ENCODE peak calls at places on chromosome 10, in nine cellular contexts. E is CD8-positive, alpha-beta T cell; G is SK-N-SH; Y is fibroblast of lung; T is endothelial cell of umbilical vein; Z is endodermal cell; M is GM23338; O is tibial artery; L is hepatocyte. R is an unnamed sample. For H3K4me1 and H3K36me3, the result is how much of the 10 kb centered on the place peaks cover.

GRCh38 chr10:23343591-23344225 is 889 bp downstream of the C10orf67 start:
- DNase-seq in E (peak), G (peak), Y (peak), T (no peak), Z (peak), M (peak), O (peak), L (peak), R (peak)

GRCh38 chr10:25059990-25060389 is 43.6 kb downstream of the THNSL1 start:
- DNase-seq in E (no peak), G (no peak), Y (peak), T (peak), Z (peak), M (peak), O (peak), L (peak), R (peak)

GRCh38 chr10:21675157-21675796 is 141.2 kb downstream of the MLLT10 start:
- DNase-seq in E (peak), G (peak), Y (peak), T (peak), Z (peak), M (peak), O (no peak), L (peak), R (no peak)

GRCh38 chr10:88881335-88881734 is 1.3 kb downstream of the STAMBPL1 start:
- DNase-seq in E (no peak), G (peak), Y (no peak), T (peak), Z (no peak), M (no peak), O (no peak), L (no peak), R (no peak)

GRCh38 chr10:50798297-50798696 is 58.6 kb downstream of the ASAH2B start:
- DNase-seq in E (no peak), G (no peak), Y (no peak), T (no peak), Z (no peak), M (peak), O (no peak), L (no peak), R (no peak)

GRCh38 chr10:48659790-48660189 is 24.9 kb upstream of the WDFY4 start:
- DNase-seq in E (no peak), G (peak), Y (no peak), T (peak), Z (no peak), M (peak), O (no peak), L (no peak), R (no peak)

GRCh38 chr10:105291571-105291970 is 650.5 kb downstream of the SORCS3 start:
- DNase-seq in E (no peak), G (peak), Y (no peak), T (no peak), Z (no peak), M (no peak), O (no peak), L (no peak), R (no peak)

GRCh38 chr10:60114765-60115586 is 208.6 kb upstream of the CCDC6 start:
- DNase-seq in E (no peak), G (peak), Y (peak), T (peak), Z (peak), M (peak), O (no peak), L (peak), R (no peak)

GRCh38 chr10:70260259-70260658 is 23.5 kb downstream of the NPFFR1 start:
- DNase-seq in E (no peak), G (no peak), Y (no peak), T (no peak), Z (peak), M (peak), O (no peak), L (no peak), R (no peak)

DNA sequence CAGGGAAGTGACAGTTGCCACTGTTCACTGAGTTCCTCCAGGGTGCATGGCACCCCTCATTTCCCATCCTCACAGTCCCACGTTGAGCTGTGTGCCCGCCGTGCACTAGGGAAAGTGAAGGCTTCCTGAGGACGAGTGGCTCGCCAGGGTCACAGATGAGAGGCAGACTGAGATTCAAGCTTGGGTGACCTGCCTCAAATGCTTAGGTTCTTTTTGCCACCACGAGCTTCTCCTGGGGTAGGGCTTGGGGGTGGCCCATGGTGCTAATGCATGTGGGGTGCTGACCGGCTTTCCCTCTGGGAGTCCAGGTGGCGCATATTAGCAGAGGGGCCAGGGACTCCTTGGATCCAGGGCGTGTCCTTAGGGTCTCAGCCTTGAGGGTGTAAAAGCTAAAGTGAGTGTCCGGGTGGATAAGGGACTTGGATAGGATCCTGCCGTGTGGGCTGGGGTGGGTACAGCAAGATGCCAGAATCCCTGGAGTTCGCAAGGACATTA is 1.9 kb downstream of the CALHM2 start:
- DNase-seq in E (no peak), G (no peak), Y (no peak), T (no peak), Z (no peak), M (no peak), O (no peak), L (no peak), R (no peak)
- H3K4me1 ChIP-seq in E (under half), G (under half), Y (under half), T (half or more), Z (under half), M (under half), O (half or more), L (under half), R (half or more)

DNA sequence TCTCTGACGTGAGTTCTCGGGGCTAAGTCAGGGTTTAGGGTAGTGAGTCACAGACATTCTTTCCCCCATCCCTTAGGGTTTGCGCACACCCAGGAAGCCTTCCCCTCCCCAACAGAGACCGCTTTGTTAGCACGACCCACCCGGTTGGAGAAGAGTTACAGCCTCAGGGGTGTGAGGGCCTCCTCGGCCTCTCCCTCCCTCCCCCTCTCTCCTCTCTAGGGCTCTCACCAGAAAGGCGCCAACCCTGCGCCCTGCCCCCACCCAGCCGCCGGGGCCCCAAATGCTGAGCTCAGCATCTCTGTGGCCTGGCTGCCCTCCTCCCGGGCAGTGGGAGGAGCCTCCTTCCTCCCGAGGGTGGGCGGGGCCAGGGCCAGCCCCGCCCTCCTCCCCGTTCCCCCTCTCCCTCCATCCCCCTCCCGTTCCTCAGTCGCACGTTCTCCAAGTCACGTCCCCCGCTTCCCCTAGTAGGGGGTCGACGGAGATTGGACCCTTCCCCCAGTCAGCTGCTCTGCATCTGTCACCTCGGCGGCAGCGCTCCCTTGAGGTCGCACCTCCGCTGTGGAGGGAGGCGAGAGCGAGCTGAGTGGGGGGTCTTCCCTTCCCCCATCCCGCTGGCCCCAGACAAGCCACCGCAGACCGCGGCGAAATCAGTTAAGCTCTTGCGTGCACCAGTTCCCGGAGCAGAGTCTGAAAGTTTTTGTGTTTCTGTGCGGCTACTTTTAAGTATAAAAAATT is 13.0 kb upstream of the DDIT4 start:
- DNase-seq in E (peak), G (peak), Y (peak), T (peak), Z (peak), M (peak), O (peak), L (peak), R (peak)
- TF ChIP-seq CTCF in E (no peak), G (no peak), Y (no peak), T (no peak), Z (peak), M (peak), O (no peak), L (no peak), R (no peak)

DNA sequence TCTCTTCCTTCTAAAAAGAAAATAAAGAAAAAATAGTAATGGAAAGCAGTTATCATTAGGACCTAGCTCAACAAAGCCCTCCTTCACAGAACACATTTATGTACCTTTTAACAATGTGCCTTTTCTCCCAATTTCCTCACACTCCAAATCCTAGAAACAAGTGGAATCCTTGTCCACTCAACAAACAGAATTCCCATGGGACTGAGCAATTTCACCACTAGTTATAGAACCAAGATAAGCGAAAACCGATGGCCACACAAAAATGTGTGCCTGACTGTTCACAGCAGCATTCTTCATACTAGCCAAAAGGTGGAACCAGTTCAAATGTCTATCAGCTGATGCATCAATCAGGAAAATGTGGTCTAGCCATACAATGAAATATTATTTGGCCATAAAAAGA is 17.3 kb downstream of the DCLRE1C start:
- DNase-seq in E (no peak), G (no peak), Y (peak), T (no peak), Z (no peak), M (no peak), O (no peak), L (no peak), R (no peak)
- H3K36me3 ChIP-seq in E (under half), G (under half), Y (under half), T (under half), Z (under half), M (under half), O (half or more), L (under half), R (half or more)

GRCh38 chr10:122117475-122117874 is 128.5 kb downstream of the TACC2 start:
- DNase-seq in E (no peak), G (no peak), Y (no peak), T (no peak), Z (no peak), M (no peak), O (no peak), L (no peak), R (no peak)

GRCh38 chr10:122114156-122114747 is 125.3 kb downstream of the TACC2 start:
- DNase-seq in E (no peak), G (no peak), Y (no peak), T (peak), Z (no peak), M (no peak), O (peak), L (no peak), R (no peak)

GRCh38 chr10:122113161-122113944 is 124.4 kb downstream of the TACC2 start:
- DNase-seq in E (no peak), G (peak), Y (peak), T (peak), Z (peak), M (peak), O (peak), L (peak), R (peak)

GRCh38 chr10:122116331-122116730 is 127.4 kb downstream of the TACC2 start:
- DNase-seq in E (no peak), G (no peak), Y (peak), T (peak), Z (no peak), M (no peak), O (no peak), L (peak), R (no peak)

GRCh38 chr10:122115874-122116273 is 126.9 kb downstream of the TACC2 start:
- DNase-seq in E (no peak), G (no peak), Y (no peak), T (no peak), Z (no peak), M (no peak), O (no peak), L (no peak), R (no peak)
- H3K4me1 ChIP-seq in E (under half), G (under half), Y (under half), T (under half), Z (under half), M (under half), O (under half), L (under half), R (half or more)

GRCh38 chr10:124385627-124386185 is 33.0 kb downstream of the OAT start:
- DNase-seq in E (no peak), G (peak), Y (no peak), T (no peak), Z (no peak), M (no peak), O (peak), L (no peak), R (no peak)

GRCh38 chr10:124388476-124388822 is 30.3 kb downstream of the OAT start:
- DNase-seq in E (no peak), G (no peak), Y (no peak), T (no peak), Z (no peak), M (no peak), O (peak), L (no peak), R (no peak)

GRCh38 chr10:124388823-124389612 is 29.7 kb downstream of the OAT start:
- DNase-seq in E (peak), G (peak), Y (peak), T (peak), Z (peak), M (peak), O (peak), L (peak), R (peak)

GRCh38 chr10:124386186-124387077 is 32.3 kb downstream of the OAT start:
- DNase-seq in E (no peak), G (peak), Y (no peak), T (no peak), Z (peak), M (peak), O (peak), L (no peak), R (no peak)

DNA sequence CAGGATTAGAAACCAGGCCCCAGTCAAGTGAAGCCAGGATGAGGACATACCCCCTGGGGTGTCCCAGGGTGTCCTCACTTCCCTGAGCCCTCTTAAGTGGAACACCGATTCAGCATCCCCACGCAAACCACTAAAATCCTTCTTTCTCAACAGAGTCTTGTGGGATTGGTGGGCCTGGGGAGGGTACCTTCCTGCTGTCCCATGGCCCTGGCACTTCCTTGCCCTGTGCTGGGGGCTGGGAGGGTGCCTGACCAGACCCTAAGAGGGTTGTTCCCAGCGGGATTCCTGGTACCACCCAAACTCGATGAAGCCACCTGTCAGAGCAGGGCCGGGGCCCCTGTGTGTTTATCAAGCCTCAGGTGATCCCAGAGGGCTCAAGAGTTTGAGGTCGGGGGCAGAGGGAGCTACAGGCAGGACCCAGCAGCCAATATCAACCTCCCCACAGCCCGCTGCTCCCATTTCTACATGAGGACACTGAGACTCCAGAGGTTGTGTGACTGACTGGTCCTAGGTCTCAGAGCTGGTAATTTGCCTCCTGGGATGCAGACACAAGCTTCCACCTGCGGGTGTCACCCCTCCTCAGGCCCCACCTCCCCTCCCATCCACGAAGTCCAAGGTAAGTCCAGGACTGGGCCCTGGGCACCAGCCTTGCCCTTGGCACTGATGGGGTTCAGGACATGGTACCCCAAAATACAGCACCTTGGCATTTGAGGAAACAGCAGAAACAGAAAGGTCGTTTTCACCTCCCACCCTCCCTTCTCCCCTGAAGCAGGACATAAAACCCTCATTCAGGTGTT is 31.4 kb downstream of the OAT start:
- DNase-seq in E (no peak), G (peak), Y (no peak), T (no peak), Z (peak), M (peak), O (peak), L (no peak), R (no peak)
- TF ChIP-seq CTCF in E (no peak), G (peak), Y (no peak), T (no peak), Z (peak), M (peak), O (no peak), L (peak), R (no peak)

GRCh38 chr10:132328130-132328529 is 3.9 kb upstream of the LRRC27 start:
- DNase-seq in E (no peak), G (no peak), Y (no peak), T (no peak), Z (no peak), M (no peak), O (no peak), L (no peak), R (no peak)

GRCh38 chr10:132322621-132323048 is 9.4 kb upstream of the LRRC27 start:
- DNase-seq in E (no peak), G (no peak), Y (no peak), T (no peak), Z (no peak), M (peak), O (no peak), L (no peak), R (no peak)

GRCh38 chr10:132326925-132327324 is 5.1 kb upstream of the LRRC27 start:
- DNase-seq in E (no peak), G (no peak), Y (no peak), T (no peak), Z (no peak), M (no peak), O (no peak), L (no peak), R (no peak)

GRCh38 chr10:132328738-132329137 is 3.3 kb upstream of the LRRC27 start:
- DNase-seq in E (no peak), G (peak), Y (no peak), T (no peak), Z (no peak), M (no peak), O (no peak), L (no peak), R (peak)

DNA sequence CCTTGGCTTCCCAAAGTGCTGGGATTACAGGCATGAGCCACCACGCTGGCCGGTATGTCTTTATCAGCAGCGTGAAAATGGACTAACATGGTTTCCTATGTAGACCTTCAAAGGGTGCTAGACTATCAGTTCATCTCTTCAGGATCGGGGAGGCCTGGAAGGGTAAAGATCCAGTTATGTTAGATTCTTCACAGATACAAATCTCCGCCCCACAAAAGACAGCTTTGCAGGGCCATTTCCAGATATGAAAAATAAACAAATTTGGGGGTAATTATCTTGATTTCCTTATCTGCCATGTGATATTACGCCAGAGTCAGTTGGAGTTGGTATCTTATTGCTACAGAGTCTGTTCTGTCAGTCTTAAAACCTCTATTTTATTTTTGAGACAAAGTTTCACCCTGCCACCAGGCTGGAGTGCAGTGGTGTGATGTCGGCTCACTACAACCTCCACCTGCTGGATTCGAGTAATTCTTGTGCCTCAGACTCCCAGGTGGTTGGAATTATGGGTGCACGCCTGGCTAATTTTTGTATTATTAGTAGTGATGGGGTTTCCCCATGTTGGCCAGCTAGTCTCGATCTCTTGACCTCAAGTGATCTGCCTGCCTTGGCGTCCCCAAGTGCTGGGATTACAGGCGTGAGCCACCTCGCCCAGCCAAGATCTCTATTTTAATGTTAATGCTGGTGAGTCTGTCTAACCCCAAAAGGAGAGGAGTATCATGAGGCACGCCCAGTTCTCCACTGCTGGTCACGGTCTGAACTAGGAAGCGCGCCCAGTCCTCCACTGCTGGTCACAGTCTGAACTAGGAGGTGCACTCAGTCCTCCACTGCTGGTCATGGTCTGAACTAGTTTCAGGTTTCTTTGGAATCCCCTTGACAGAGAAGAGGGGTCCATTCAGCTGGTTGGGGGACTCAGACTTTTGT is 5.8 kb upstream of the LRRC27 start:
- DNase-seq in E (no peak), G (no peak), Y (no peak), T (no peak), Z (no peak), M (no peak), O (no peak), L (no peak), R (no peak)
- H3K36me3 ChIP-seq in E (under half), G (under half), Y (under half), T (under half), Z (under half), M (under half), O (under half), L (under half), R (under half)

GRCh38 chr10:129579228-129579627 is 112.2 kb downstream of the MGMT start:
- DNase-seq in E (no peak), G (no peak), Y (no peak), T (no peak), Z (no peak), M (no peak), O (no peak), L (no peak), R (no peak)

GRCh38 chr10:129583831-129584230 is 116.8 kb downstream of the MGMT start:
- DNase-seq in E (no peak), G (no peak), Y (no peak), T (no peak), Z (no peak), M (no peak), O (no peak), L (no peak), R (no peak)

GRCh38 chr10:129581836-129582235 is 114.8 kb downstream of the MGMT start:
- DNase-seq in E (no peak), G (no peak), Y (no peak), T (no peak), Z (no peak), M (no peak), O (no peak), L (no peak), R (no peak)

GRCh38 chr10:129580010-129580409 is 113.0 kb downstream of the MGMT start:
- DNase-seq in E (no peak), G (no peak), Y (no peak), T (no peak), Z (no peak), M (no peak), O (no peak), L (no peak), R (no peak)

DNA sequence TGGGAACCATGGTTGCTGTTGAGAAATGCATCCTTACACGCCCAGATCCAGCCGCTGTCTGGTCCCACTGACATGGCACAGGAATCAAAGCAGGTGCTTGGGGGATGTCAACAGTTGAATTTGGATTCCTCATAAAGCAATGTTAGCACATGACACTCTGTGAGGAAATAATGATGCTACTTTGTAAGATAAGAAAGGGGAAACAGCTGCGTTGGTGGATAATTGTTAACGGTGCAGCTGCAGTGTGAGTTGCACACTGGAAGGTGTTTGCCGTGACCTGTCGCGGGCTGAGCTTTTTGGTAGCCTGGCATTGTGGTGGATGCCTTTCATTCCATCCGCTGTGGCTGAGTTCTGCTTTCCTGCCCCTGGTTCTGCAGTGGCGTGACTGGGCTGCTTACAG is 113.9 kb downstream of the MGMT start:
- DNase-seq in E (no peak), G (no peak), Y (no peak), T (no peak), Z (no peak), M (no peak), O (no peak), L (no peak), R (no peak)
- H3K4me1 ChIP-seq in E (under half), G (under half), Y (under half), T (under half), Z (under half), M (under half), O (under half), L (under half), R (under half)

R was measured in left ventricle myocardium inferior.